ENCODE peak calls at places on chromosomes 13 and 19, in four cellular contexts. M is Peyer's patch, V is suprapubic skin, F is AG04450. A is an unnamed sample.

GRCh38 chr19:38293281-38293680 is 10.8 kb upstream of the C19orf33 start:
- DNase-seq in F (no peak), M (no peak), V (no peak), A (no peak)

GRCh38 chr13:73200432-73200831 is 141.6 kb downstream of the KLF5 start:
- DNase-seq in F (no peak), V (no peak), M (no peak), A (no peak)

GRCh38 chr13:110799246-110800236 is 86.0 kb downstream of the ING1 start:
- DNase-seq in M (no peak), V (peak; percentile 75), F (peak; percentile 86), A (no peak)

GRCh38 chr13:27962128-27962841 is 6.8 kb downstream of the CDX2 start:
- DNase-seq in M (no peak), F (no peak), V (no peak), A (no peak)

GRCh38 chr19:2478324-2478755 is 2.4 kb downstream of the GADD45B start:
- DNase-seq in F (no peak), V (peak; percentile 89), M (peak; percentile 85), A (no peak)

GRCh38 chr13:99653526-99653925 is 152.3 kb downstream of the TM9SF2 start:
- DNase-seq in V (no peak), F (no peak), M (no peak), A (no peak)

GRCh38 chr19:12015753-12016116 is 19.7 kb downstream of the ZNF433 start:
- DNase-seq in V (no peak), F (no peak), M (no peak), A (no peak)

GRCh38 chr19:51564791-51565190 is 6.3 kb upstream of the ZNF175 start:
- DNase-seq in V (no peak), M (peak; percentile 58), F (no peak), A (no peak)

GRCh38 chr13:113117956-113118327 is 4.7 kb upstream of the F10 start:
- DNase-seq in M (peak; percentile 22), F (no peak), V (no peak), A (no peak)

GRCh38 chr13:111006508-111007031 is 91.7 kb upstream of the ANKRD10 start:
- DNase-seq in F (no peak), M (peak; percentile 66), V (peak; percentile 81), A (peak; percentile 95)

GRCh38 chr19:5967994-5968430 is 9.9 kb downstream of the RANBP3 start:
- DNase-seq in M (peak; percentile 86), V (peak; percentile 75), F (peak; percentile 67), A (no peak)

GRCh38 chr13:32650705-32651311 is 64.6 kb downstream of the PDS5B start:
- DNase-seq in M (peak; percentile 84), V (no peak), F (no peak), A (no peak)

GRCh38 chr13:34040863-34041262 is 222.9 kb downstream of the RFC3 start:
- DNase-seq in V (no peak), M (no peak), F (no peak), A (no peak)

GRCh38 chr19:11380653-11381534 is 3.2 kb downstream of the EPOR start:
- DNase-seq in M (peak; percentile 98), F (peak; percentile 80), V (peak; percentile 97), A (peak; percentile 91)

GRCh38 chr13:33172400-33172799 is 113.2 kb downstream of the STARD13 start:
- DNase-seq in F (no peak), V (no peak), M (no peak), A (no peak)

GRCh38 chr19:18292460-18292809 is 11.0 kb upstream of the JUND start:
- DNase-seq in M (no peak), V (no peak), F (no peak), A (no peak)

GRCh38 chr13:100063906-100064305 is 25.0 kb upstream of the PCCA start:
- DNase-seq in M (no peak), V (no peak), F (no peak), A (no peak)

GRCh38 chr19:48806518-48806817 is 4.4 kb downstream of the BCAT2 start:
- DNase-seq in F (no peak), V (no peak), M (no peak), A (no peak)

GRCh38 chr19:12726988-12727316 is 3.2 kb upstream of the TNPO2 start:
- DNase-seq in V (no peak), M (no peak), F (no peak), A (no peak)

GRCh38 chr19:35959040-35959967 is 23.1 kb downstream of the LRFN3 start:
- DNase-seq in V (no peak), M (peak; percentile 85), F (no peak), A (no peak)

GRCh38 chr19:17327068-17327653 is 7.5 kb downstream of the ANO8 start:
- DNase-seq in V (no peak), M (no peak), F (no peak), A (no peak)

GRCh38 chr19:29687897-29688728 is 22.9 kb downstream of the PLEKHF1 start:
- DNase-seq in V (no peak), F (no peak), M (no peak), A (no peak)

GRCh38 chr19:18204394-18205179 is 745 bp upstream of the RAB3A start:
- DNase-seq in M (peak; percentile 84), F (no peak), V (peak; percentile 84), A (no peak)

GRCh38 chr13:110620596-110620995 is 5.3 kb downstream of the NAXD start:
- DNase-seq in V (no peak), M (no peak), F (no peak), A (no peak)

GRCh38 chr13:75345191-75345590 is 136.8 kb downstream of the TBC1D4 start:
- DNase-seq in M (no peak), V (no peak), F (no peak), A (no peak)

GRCh38 chr13:99981115-99982020 is at the start of gene ZIC2:
- DNase-seq in F (no peak), V (no peak), M (no peak), A (peak; percentile 95)

GRCh38 chr13:76667551-76667950 is 218.7 kb downstream of the KCTD12 start:
- DNase-seq in F (peak; percentile 29), V (no peak), M (no peak), A (no peak)

GRCh38 chr13:103640617-103641016 is 574.4 kb upstream of the SLC10A2 start:
- DNase-seq in M (no peak), F (no peak), V (no peak), A (no peak)

GRCh38 chr19:15323496-15324235 is 8.7 kb downstream of the BRD4 start:
- DNase-seq in F (no peak), V (peak; percentile 71), M (no peak), A (peak; percentile 61)

GRCh38 chr13:97386832-97387486 is 47.0 kb upstream of the RAP2A start:
- DNase-seq in F (no peak), V (no peak), M (peak; percentile 53), A (no peak)

GRCh38 chr13:79455331-79455730 is 25.6 kb upstream of the NDFIP2 start:
- DNase-seq in M (no peak), V (no peak), F (no peak), A (no peak)

GRCh38 chr13:49112782-49113525 is 107.2 kb upstream of the MLNR start:
- DNase-seq in F (no peak), V (no peak), M (no peak), A (no peak)

GRCh38 chr13:46609052-46609451 is 56.1 kb downstream of the LRCH1 start:
- DNase-seq in F (no peak), V (no peak), M (no peak), A (no peak)

DNA sequence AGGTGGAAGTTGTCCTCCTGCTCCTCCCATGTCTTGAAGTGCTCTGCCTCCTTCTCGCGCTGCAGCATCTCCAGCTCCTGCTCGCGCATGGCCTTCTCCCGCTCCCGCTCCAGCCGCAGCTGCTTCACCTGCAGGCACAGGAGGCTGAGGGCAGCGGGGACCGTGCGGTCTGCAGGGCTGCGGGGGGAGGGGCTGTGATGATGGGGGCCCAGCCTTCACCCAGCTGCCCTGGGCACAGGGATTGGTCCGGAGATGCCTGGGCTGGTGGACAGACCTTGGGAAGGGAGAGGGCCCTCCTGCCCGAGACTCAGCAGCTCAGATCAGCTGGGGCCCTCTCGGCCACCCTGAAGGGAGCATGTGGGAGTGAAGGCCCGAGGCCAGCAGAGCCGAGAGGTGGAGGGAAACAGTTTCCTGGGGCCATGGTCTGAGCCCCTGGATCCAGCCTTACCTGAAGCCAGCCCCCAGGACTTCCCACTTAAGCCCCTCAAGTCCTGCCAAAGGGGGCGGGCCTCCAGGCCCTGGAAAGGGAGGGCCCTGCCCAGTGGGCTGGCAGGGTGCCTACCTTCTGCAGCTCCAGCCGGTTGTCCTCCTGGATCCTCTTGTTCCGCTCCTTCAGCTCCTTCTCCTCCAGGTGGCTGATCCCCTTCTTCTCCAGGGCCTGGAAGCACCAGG is 6.3 kb downstream of the CACTIN start:
- DNase-seq in M (no peak), F (no peak), V (no peak), A (no peak)
- TF ChIP-seq CTCF in M (no peak), F (no peak), V (no peak), A (no peak)

DNA sequence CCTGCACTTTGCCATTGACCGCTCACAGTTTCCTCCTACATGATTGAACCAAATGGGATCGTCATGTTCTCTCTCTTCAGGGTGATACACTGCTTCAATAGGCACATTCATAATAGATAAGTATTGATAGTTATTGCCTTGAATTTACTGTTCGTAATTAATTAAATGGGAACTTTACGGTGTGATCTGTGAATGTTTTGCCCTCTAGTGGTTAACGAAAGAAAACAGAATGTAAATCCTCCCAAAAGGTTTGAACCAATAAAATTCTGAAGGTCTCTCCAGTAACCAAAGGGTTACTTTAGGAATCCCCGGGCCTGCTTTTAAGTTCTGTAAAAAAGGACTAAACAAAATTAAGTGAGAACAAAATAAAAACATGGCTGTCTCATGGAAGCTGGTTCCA is 389.3 kb downstream of the DACH1 start:
- DNase-seq in M (no peak), F (no peak), V (no peak), A (no peak)
- TF ChIP-seq CTCF in M (peak; percentile 27), F (peak; percentile 38), V (no peak), A (peak; percentile 85)

GRCh38 chr13:20826301-20826700 is 52.5 kb upstream of the EEF1AKMT1 start:
- DNase-seq in V (no peak), F (no peak), M (no peak), A (no peak)
- TF ChIP-seq CTCF in V (no peak), F (no peak), M (no peak), A (no peak)

DNA sequence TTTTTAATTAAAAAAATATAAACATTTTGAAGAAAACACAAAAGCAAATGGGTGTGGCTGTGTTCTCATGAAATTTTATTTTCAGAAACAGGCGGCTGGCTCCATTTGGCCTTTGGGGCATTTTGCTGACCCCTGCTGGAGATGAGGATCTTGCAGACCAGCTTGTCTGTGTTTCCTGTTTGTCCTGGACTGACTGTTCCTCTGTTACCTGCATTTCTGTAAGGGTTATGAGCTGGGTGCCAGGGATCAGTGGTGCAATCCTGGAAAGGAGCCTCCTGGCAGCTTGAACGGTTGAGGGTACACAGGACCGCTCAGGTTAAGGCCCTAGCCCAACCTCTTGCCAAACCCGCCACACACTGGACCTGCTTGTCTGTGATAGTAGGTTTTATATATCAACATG is 49.9 kb downstream of the ZNF787 start:
- DNase-seq in F (no peak), M (no peak), V (no peak), A (peak; percentile 34)
- TF ChIP-seq CTCF in F (peak; percentile 16), M (no peak), V (no peak), A (peak; percentile 39)